ENCODE peak calls at places on chromosomes 3 and 15, in six cellular contexts. One of them, this sample, is unnamed. For H3K9me3, the result is how much of the 10 kb centered on the place peaks cover.

GRCh38 chr3:73614385-73614784 is 10.4 kb downstream of the PDZRN3 start:
- DNase-seq in mammary epithelial cell: peak
- DNase-seq in H9: no peak
- DNase-seq in kidney: no peak
- DNase-seq in MM.1S: no peak
- DNase-seq in IMR-90: peak
- DNase-seq in this sample: peak

GRCh38 chr3:111616417-111617105 is 21.4 kb upstream of the ZBED2 start:
- DNase-seq in mammary epithelial cell: peak
- DNase-seq in H9: no peak
- DNase-seq in kidney: peak
- DNase-seq in MM.1S: no peak
- DNase-seq in IMR-90: peak
- DNase-seq in this sample: no peak

GRCh38 chr3:178085817-178086123 is 450.5 kb upstream of the KCNMB2 start:
- DNase-seq in mammary epithelial cell: no peak
- DNase-seq in H9: no peak
- DNase-seq in kidney: no peak
- DNase-seq in MM.1S: no peak
- DNase-seq in IMR-90: no peak
- DNase-seq in this sample: no peak

GRCh38 chr3:31911124-31911523 is 69.9 kb downstream of the OSBPL10 start:
- DNase-seq in mammary epithelial cell: no peak
- DNase-seq in H9: no peak
- DNase-seq in kidney: no peak
- DNase-seq in MM.1S: no peak
- DNase-seq in IMR-90: no peak
- DNase-seq in this sample: no peak

GRCh38 chr15:27774638-27775037 is 324.5 kb downstream of the OCA2 start:
- DNase-seq in mammary epithelial cell: no peak
- DNase-seq in H9: no peak
- DNase-seq in kidney: no peak
- DNase-seq in MM.1S: no peak
- DNase-seq in IMR-90: no peak
- DNase-seq in this sample: no peak

GRCh38 chr3:127911421-127911931 is 3.6 kb upstream of the KBTBD12 start:
- DNase-seq in mammary epithelial cell: no peak
- DNase-seq in H9: no peak
- DNase-seq in kidney: no peak
- DNase-seq in MM.1S: no peak
- DNase-seq in IMR-90: no peak
- DNase-seq in this sample: peak

GRCh38 chr3:196412704-196413103 is 19.5 kb downstream of the UBXN7 start:
- DNase-seq in mammary epithelial cell: no peak
- DNase-seq in H9: no peak
- DNase-seq in kidney: no peak
- DNase-seq in MM.1S: no peak
- DNase-seq in IMR-90: no peak
- DNase-seq in this sample: no peak

GRCh38 chr3:141729240-141729639 is 8.9 kb upstream of the RNF7 start:
- DNase-seq in mammary epithelial cell: no peak
- DNase-seq in H9: no peak
- DNase-seq in kidney: no peak
- DNase-seq in MM.1S: no peak
- DNase-seq in IMR-90: no peak
- DNase-seq in this sample: no peak

GRCh38 chr3:168878655-168879054 is 782.9 kb upstream of the GOLIM4 start:
- DNase-seq in mammary epithelial cell: peak
- DNase-seq in H9: no peak
- DNase-seq in kidney: no peak
- DNase-seq in MM.1S: no peak
- DNase-seq in IMR-90: peak
- DNase-seq in this sample: no peak

GRCh38 chr3:141288331-141288990 is 56.8 kb downstream of the PXYLP1 start:
- DNase-seq in mammary epithelial cell: no peak
- DNase-seq in H9: no peak
- DNase-seq in kidney: no peak
- DNase-seq in MM.1S: no peak
- DNase-seq in IMR-90: no peak
- DNase-seq in this sample: no peak

GRCh38 chr3:157099337-157100078 is 60.4 kb downstream of the CCNL1 start:
- DNase-seq in mammary epithelial cell: peak
- DNase-seq in H9: no peak
- DNase-seq in kidney: no peak
- DNase-seq in MM.1S: no peak
- DNase-seq in IMR-90: peak
- DNase-seq in this sample: no peak

GRCh38 chr3:48966367-48966766 is 23.7 kb upstream of the P4HTM start:
- DNase-seq in mammary epithelial cell: no peak
- DNase-seq in H9: no peak
- DNase-seq in kidney: no peak
- DNase-seq in MM.1S: peak
- DNase-seq in IMR-90: peak
- DNase-seq in this sample: no peak

GRCh38 chr3:197539651-197540051 is 16.1 kb downstream of the BDH1 start:
- DNase-seq in mammary epithelial cell: peak
- DNase-seq in H9: no peak
- DNase-seq in kidney: no peak
- DNase-seq in MM.1S: no peak
- DNase-seq in IMR-90: no peak
- DNase-seq in this sample: peak

GRCh38 chr15:69919816-69920215 is 177.9 kb downstream of the TLE3 start:
- DNase-seq in mammary epithelial cell: no peak
- DNase-seq in H9: peak
- DNase-seq in kidney: no peak
- DNase-seq in MM.1S: no peak
- DNase-seq in IMR-90: no peak
- DNase-seq in this sample: no peak

GRCh38 chr3:63351159-63352007 is 73.3 kb downstream of the SYNPR start:
- DNase-seq in mammary epithelial cell: peak
- DNase-seq in H9: no peak
- DNase-seq in kidney: no peak
- DNase-seq in MM.1S: peak
- DNase-seq in IMR-90: peak
- DNase-seq in this sample: peak

GRCh38 chr3:110773413-110773954 is 298.1 kb upstream of the NECTIN3 start:
- DNase-seq in mammary epithelial cell: peak
- DNase-seq in H9: no peak
- DNase-seq in kidney: no peak
- DNase-seq in MM.1S: no peak
- DNase-seq in IMR-90: peak
- DNase-seq in this sample: no peak

GRCh38 chr3:188452158-188452772 is 298.3 kb downstream of the LPP start:
- DNase-seq in mammary epithelial cell: no peak
- DNase-seq in H9: no peak
- DNase-seq in kidney: no peak
- DNase-seq in MM.1S: no peak
- DNase-seq in IMR-90: no peak
- DNase-seq in this sample: no peak

GRCh38 chr3:54837964-54838363 is 89.9 kb downstream of the LRTM1 start:
- DNase-seq in mammary epithelial cell: no peak
- DNase-seq in H9: no peak
- DNase-seq in kidney: no peak
- DNase-seq in MM.1S: no peak
- DNase-seq in IMR-90: peak
- DNase-seq in this sample: no peak

GRCh38 chr3:120093923-120094775 is at the start of gene GSK3B:
- DNase-seq in mammary epithelial cell: peak
- DNase-seq in H9: peak
- DNase-seq in kidney: peak
- DNase-seq in MM.1S: peak
- DNase-seq in IMR-90: no peak
- DNase-seq in this sample: peak

GRCh38 chr15:80031841-80032240 is 27.6 kb upstream of the ZFAND6 start:
- DNase-seq in mammary epithelial cell: peak
- DNase-seq in H9: no peak
- DNase-seq in kidney: no peak
- DNase-seq in MM.1S: peak
- DNase-seq in IMR-90: no peak
- DNase-seq in this sample: peak

GRCh38 chr3:107523361-107524213 is 825 bp downstream of the BBX start:
- DNase-seq in mammary epithelial cell: peak
- DNase-seq in H9: peak
- DNase-seq in kidney: peak
- DNase-seq in MM.1S: peak
- DNase-seq in IMR-90: peak
- DNase-seq in this sample: peak

GRCh38 chr15:71251548-71252035 is 136.3 kb downstream of the THSD4 start:
- DNase-seq in mammary epithelial cell: no peak
- DNase-seq in H9: no peak
- DNase-seq in kidney: no peak
- DNase-seq in MM.1S: no peak
- DNase-seq in IMR-90: no peak
- DNase-seq in this sample: no peak

GRCh38 chr15:74025436-74025835 is 30.9 kb downstream of the PML start:
- DNase-seq in mammary epithelial cell: no peak
- DNase-seq in H9: no peak
- DNase-seq in kidney: no peak
- DNase-seq in MM.1S: no peak
- DNase-seq in IMR-90: peak
- DNase-seq in this sample: no peak

GRCh38 chr3:36823806-36824205 is 59.5 kb upstream of the DCLK3 start:
- DNase-seq in mammary epithelial cell: no peak
- DNase-seq in H9: no peak
- DNase-seq in kidney: no peak
- DNase-seq in MM.1S: no peak
- DNase-seq in IMR-90: no peak
- DNase-seq in this sample: no peak

GRCh38 chr15:98653686-98654085 is 5.3 kb downstream of the IGF1R start:
- DNase-seq in mammary epithelial cell: no peak
- DNase-seq in H9: no peak
- DNase-seq in kidney: no peak
- DNase-seq in MM.1S: peak
- DNase-seq in IMR-90: no peak
- DNase-seq in this sample: no peak

GRCh38 chr3:25354071-25354470 is 74.0 kb upstream of the RARB start:
- DNase-seq in mammary epithelial cell: no peak
- DNase-seq in H9: no peak
- DNase-seq in kidney: no peak
- DNase-seq in MM.1S: no peak
- DNase-seq in IMR-90: no peak
- DNase-seq in this sample: no peak

GRCh38 chr3:185929192-185930151 is 8.3 kb downstream of the TRA2B start:
- DNase-seq in mammary epithelial cell: peak
- DNase-seq in H9: no peak
- DNase-seq in kidney: no peak
- DNase-seq in MM.1S: no peak
- DNase-seq in IMR-90: peak
- DNase-seq in this sample: no peak

GRCh38 chr15:48889925-48890324 is 12.0 kb downstream of the EID1 start:
- DNase-seq in mammary epithelial cell: no peak
- DNase-seq in H9: no peak
- DNase-seq in kidney: no peak
- DNase-seq in MM.1S: no peak
- DNase-seq in IMR-90: no peak
- DNase-seq in this sample: no peak

GRCh38 chr15:48888209-48888608 is 10.3 kb downstream of the EID1 start:
- DNase-seq in mammary epithelial cell: no peak
- DNase-seq in H9: no peak
- DNase-seq in kidney: no peak
- DNase-seq in MM.1S: no peak
- DNase-seq in IMR-90: no peak
- DNase-seq in this sample: no peak

GRCh38 chr15:48887144-48887543 is 9.2 kb downstream of the EID1 start:
- DNase-seq in mammary epithelial cell: peak
- DNase-seq in H9: no peak
- DNase-seq in kidney: no peak
- DNase-seq in MM.1S: no peak
- DNase-seq in IMR-90: no peak
- DNase-seq in this sample: no peak

GRCh38 chr15:48890375-48890972 is 12.5 kb downstream of the EID1 start:
- DNase-seq in mammary epithelial cell: no peak
- DNase-seq in H9: no peak
- DNase-seq in kidney: no peak
- DNase-seq in MM.1S: no peak
- DNase-seq in IMR-90: peak
- DNase-seq in this sample: no peak

GRCh38 chr15:48888836-48889235 is 10.9 kb downstream of the EID1 start:
- DNase-seq in mammary epithelial cell: no peak
- DNase-seq in H9: no peak
- DNase-seq in kidney: no peak
- DNase-seq in MM.1S: no peak
- DNase-seq in IMR-90: no peak
- DNase-seq in this sample: no peak
- H3K27ac ChIP-seq in mammary epithelial cell: no peak
- H3K27ac ChIP-seq in H9: no peak
- H3K27ac ChIP-seq in kidney: no peak
- H3K27ac ChIP-seq in MM.1S: no peak
- H3K27ac ChIP-seq in IMR-90: peak
- H3K27ac ChIP-seq in this sample: no peak

GRCh38 chr15:78943692-78944091 is 1.2 kb downstream of the CTSH start:
- DNase-seq in mammary epithelial cell: no peak
- DNase-seq in H9: no peak
- DNase-seq in kidney: no peak
- DNase-seq in MM.1S: no peak
- DNase-seq in IMR-90: no peak
- DNase-seq in this sample: no peak
- H3K9ac ChIP-seq in mammary epithelial cell: no peak
- H3K9ac ChIP-seq in H9: no peak
- H3K9ac ChIP-seq in kidney: peak
- H3K9ac ChIP-seq in MM.1S: no peak
- H3K9ac ChIP-seq in IMR-90: no peak
- H3K9ac ChIP-seq in this sample: peak

DNA sequence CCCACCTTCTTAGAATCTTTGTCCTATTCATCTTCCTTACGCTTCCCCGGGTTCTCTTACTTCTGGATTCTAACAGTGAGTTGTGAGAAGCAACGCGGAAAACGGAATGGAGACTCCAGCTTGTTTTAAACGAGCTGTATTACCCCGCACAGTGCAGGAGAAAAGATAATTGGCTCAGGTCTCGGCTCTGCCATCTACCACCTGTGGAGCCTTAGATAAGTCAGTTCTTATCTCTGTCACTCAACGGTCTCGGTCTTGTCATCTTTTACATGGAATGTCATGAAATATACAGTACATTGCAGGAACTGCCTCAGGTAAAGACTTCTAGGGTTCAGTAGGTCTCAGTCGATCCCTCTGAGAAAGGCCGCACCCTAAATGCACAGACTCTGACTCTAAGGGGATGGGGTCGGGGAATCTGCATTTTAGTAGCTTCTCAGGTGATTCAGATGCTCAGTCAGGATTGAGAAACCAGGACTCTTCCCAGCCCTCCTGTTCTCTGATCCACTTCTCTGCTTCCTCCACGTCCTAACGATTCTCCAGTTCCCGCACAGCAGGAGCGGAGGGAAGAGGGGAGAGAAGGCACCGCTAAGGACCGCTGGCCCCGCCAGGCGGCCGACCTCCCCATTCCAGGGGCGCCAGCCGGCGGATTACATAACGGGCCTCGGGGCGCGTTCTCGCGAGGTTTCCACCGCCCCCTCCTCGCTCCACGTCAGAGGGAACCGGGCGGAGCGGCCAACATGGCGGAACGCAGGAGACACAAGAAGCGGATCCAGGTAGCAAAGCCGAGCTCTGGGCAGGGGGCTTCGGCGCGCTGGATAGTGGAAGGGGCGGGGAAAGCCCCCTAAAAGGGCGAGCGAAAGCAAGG is at the start of gene SEC62:
- DNase-seq in mammary epithelial cell: peak
- DNase-seq in H9: peak
- DNase-seq in kidney: peak
- DNase-seq in MM.1S: peak
- DNase-seq in IMR-90: peak
- DNase-seq in this sample: peak
- H3K9me3 ChIP-seq in mammary epithelial cell: under half
- H3K9me3 ChIP-seq in H9: under half
- H3K9me3 ChIP-seq in kidney: under half
- H3K9me3 ChIP-seq in MM.1S: under half
- H3K9me3 ChIP-seq in IMR-90: under half
- H3K9me3 ChIP-seq in this sample: under half

GRCh38 chr15:54960266-54960665 is 236.5 kb downstream of the RSL24D1 start:
- DNase-seq in mammary epithelial cell: no peak
- DNase-seq in H9: no peak
- DNase-seq in kidney: no peak
- DNase-seq in MM.1S: no peak
- DNase-seq in IMR-90: no peak
- DNase-seq in this sample: no peak
- H3K27ac ChIP-seq in mammary epithelial cell: no peak
- H3K27ac ChIP-seq in H9: no peak
- H3K27ac ChIP-seq in kidney: no peak
- H3K27ac ChIP-seq in MM.1S: no peak
- H3K27ac ChIP-seq in IMR-90: no peak
- H3K27ac ChIP-seq in this sample: no peak

This sample was measured in colonic mucosa.